ENCODE peak calls at places on chromosome 21, in six cellular contexts. One of them, this sample, is unnamed.

GRCh38 chr21:16418211-16418610 is 688.4 kb downstream of the USP25 start:
- DNase-seq in T-cell: no peak
- DNase-seq in stimulated activated CD4-positive, alpha-beta T cell treated with anti-CD3 and anti-CD28 coated beads, Interleukin-2, amount 100 ng/mL, for 48 hours: no peak
- DNase-seq in mesothelial cell of epicardium: no peak
- DNase-seq in bronchial epithelial cell: peak; percentile 7
- DNase-seq in Kasumi-1: no peak
- DNase-seq in this sample: no peak

GRCh38 chr21:31798842-31799691 is 67.1 kb upstream of the SCAF4 start:
- DNase-seq in T-cell: no peak
- DNase-seq in stimulated activated CD4-positive, alpha-beta T cell treated with anti-CD3 and anti-CD28 coated beads, Interleukin-2, amount 100 ng/mL, for 48 hours: no peak
- DNase-seq in mesothelial cell of epicardium: no peak
- DNase-seq in bronchial epithelial cell: peak; percentile 86
- DNase-seq in Kasumi-1: no peak
- DNase-seq in this sample: no peak

GRCh38 chr21:42389449-42389835 is 6.4 kb downstream of the TMPRSS3 start:
- DNase-seq in T-cell: no peak
- DNase-seq in stimulated activated CD4-positive, alpha-beta T cell treated with anti-CD3 and anti-CD28 coated beads, Interleukin-2, amount 100 ng/mL, for 48 hours: no peak
- DNase-seq in mesothelial cell of epicardium: no peak
- DNase-seq in bronchial epithelial cell: no peak
- DNase-seq in Kasumi-1: no peak
- DNase-seq in this sample: no peak

GRCh38 chr21:42161401-42161956 is 57.5 kb upstream of the ABCG1 start:
- DNase-seq in T-cell: no peak
- DNase-seq in stimulated activated CD4-positive, alpha-beta T cell treated with anti-CD3 and anti-CD28 coated beads, Interleukin-2, amount 100 ng/mL, for 48 hours: no peak
- DNase-seq in mesothelial cell of epicardium: no peak
- DNase-seq in bronchial epithelial cell: no peak
- DNase-seq in Kasumi-1: no peak
- DNase-seq in this sample: no peak

GRCh38 chr21:36211660-36212512 is 55.3 kb downstream of the DOP1B start:
- DNase-seq in T-cell: no peak
- DNase-seq in stimulated activated CD4-positive, alpha-beta T cell treated with anti-CD3 and anti-CD28 coated beads, Interleukin-2, amount 100 ng/mL, for 48 hours: no peak
- DNase-seq in mesothelial cell of epicardium: no peak
- DNase-seq in bronchial epithelial cell: peak; percentile 83
- DNase-seq in Kasumi-1: no peak
- DNase-seq in this sample: no peak

GRCh38 chr21:16113052-16113715 is 383.4 kb downstream of the USP25 start:
- DNase-seq in T-cell: no peak
- DNase-seq in stimulated activated CD4-positive, alpha-beta T cell treated with anti-CD3 and anti-CD28 coated beads, Interleukin-2, amount 100 ng/mL, for 48 hours: no peak
- DNase-seq in mesothelial cell of epicardium: no peak
- DNase-seq in bronchial epithelial cell: peak; percentile 70
- DNase-seq in Kasumi-1: no peak
- DNase-seq in this sample: no peak

GRCh38 chr21:45364464-45365185 is 40.3 kb upstream of the COL18A1 start:
- DNase-seq in T-cell: no peak
- DNase-seq in stimulated activated CD4-positive, alpha-beta T cell treated with anti-CD3 and anti-CD28 coated beads, Interleukin-2, amount 100 ng/mL, for 48 hours: no peak
- DNase-seq in mesothelial cell of epicardium: no peak
- DNase-seq in bronchial epithelial cell: no peak
- DNase-seq in Kasumi-1: no peak
- DNase-seq in this sample: no peak

GRCh38 chr21:45592208-45592619 is 50.0 kb upstream of the SLC19A1 start:
- DNase-seq in T-cell: peak; percentile 90
- DNase-seq in stimulated activated CD4-positive, alpha-beta T cell treated with anti-CD3 and anti-CD28 coated beads, Interleukin-2, amount 100 ng/mL, for 48 hours: peak; percentile 58
- DNase-seq in mesothelial cell of epicardium: no peak
- DNase-seq in bronchial epithelial cell: peak; percentile 4
- DNase-seq in Kasumi-1: no peak
- DNase-seq in this sample: no peak

GRCh38 chr21:42680429-42680828 is 27.0 kb downstream of the PDE9A start:
- DNase-seq in T-cell: no peak
- DNase-seq in stimulated activated CD4-positive, alpha-beta T cell treated with anti-CD3 and anti-CD28 coated beads, Interleukin-2, amount 100 ng/mL, for 48 hours: no peak
- DNase-seq in mesothelial cell of epicardium: no peak
- DNase-seq in bronchial epithelial cell: no peak
- DNase-seq in Kasumi-1: no peak
- DNase-seq in this sample: no peak

GRCh38 chr21:44914176-44914874 is 6.4 kb downstream of the ITGB2 start:
- DNase-seq in T-cell: peak; percentile 54
- DNase-seq in stimulated activated CD4-positive, alpha-beta T cell treated with anti-CD3 and anti-CD28 coated beads, Interleukin-2, amount 100 ng/mL, for 48 hours: no peak
- DNase-seq in mesothelial cell of epicardium: no peak
- DNase-seq in bronchial epithelial cell: no peak
- DNase-seq in Kasumi-1: peak; percentile 36
- DNase-seq in this sample: no peak

GRCh38 chr21:20617130-20617529 is 381.1 kb upstream of the NCAM2 start:
- DNase-seq in T-cell: no peak
- DNase-seq in stimulated activated CD4-positive, alpha-beta T cell treated with anti-CD3 and anti-CD28 coated beads, Interleukin-2, amount 100 ng/mL, for 48 hours: no peak
- DNase-seq in mesothelial cell of epicardium: no peak
- DNase-seq in bronchial epithelial cell: no peak
- DNase-seq in Kasumi-1: no peak
- DNase-seq in this sample: peak; percentile 45

GRCh38 chr21:37658994-37659458 is 257.2 kb downstream of the KCNJ6 start:
- DNase-seq in T-cell: no peak
- DNase-seq in stimulated activated CD4-positive, alpha-beta T cell treated with anti-CD3 and anti-CD28 coated beads, Interleukin-2, amount 100 ng/mL, for 48 hours: no peak
- DNase-seq in mesothelial cell of epicardium: no peak
- DNase-seq in bronchial epithelial cell: peak; percentile 95
- DNase-seq in Kasumi-1: no peak
- DNase-seq in this sample: no peak

GRCh38 chr21:41761211-41762181 is 5.4 kb downstream of the RIPK4 start:
- DNase-seq in T-cell: no peak
- DNase-seq in stimulated activated CD4-positive, alpha-beta T cell treated with anti-CD3 and anti-CD28 coated beads, Interleukin-2, amount 100 ng/mL, for 48 hours: no peak
- DNase-seq in mesothelial cell of epicardium: no peak
- DNase-seq in bronchial epithelial cell: peak; percentile 63
- DNase-seq in Kasumi-1: peak; percentile 60
- DNase-seq in this sample: no peak

GRCh38 chr21:26445440-26445839 is 127.6 kb downstream of the CYYR1 start:
- DNase-seq in T-cell: no peak
- DNase-seq in stimulated activated CD4-positive, alpha-beta T cell treated with anti-CD3 and anti-CD28 coated beads, Interleukin-2, amount 100 ng/mL, for 48 hours: no peak
- DNase-seq in mesothelial cell of epicardium: no peak
- DNase-seq in bronchial epithelial cell: no peak
- DNase-seq in Kasumi-1: no peak
- DNase-seq in this sample: no peak

GRCh38 chr21:37555672-37556261 is 189.2 kb downstream of the DYRK1A start:
- DNase-seq in T-cell: no peak
- DNase-seq in stimulated activated CD4-positive, alpha-beta T cell treated with anti-CD3 and anti-CD28 coated beads, Interleukin-2, amount 100 ng/mL, for 48 hours: no peak
- DNase-seq in mesothelial cell of epicardium: no peak
- DNase-seq in bronchial epithelial cell: no peak
- DNase-seq in Kasumi-1: no peak
- DNase-seq in this sample: no peak

GRCh38 chr21:44317871-44318270 is 18.0 kb downstream of the PFKL start:
- DNase-seq in T-cell: no peak
- DNase-seq in stimulated activated CD4-positive, alpha-beta T cell treated with anti-CD3 and anti-CD28 coated beads, Interleukin-2, amount 100 ng/mL, for 48 hours: no peak
- DNase-seq in mesothelial cell of epicardium: no peak
- DNase-seq in bronchial epithelial cell: no peak
- DNase-seq in Kasumi-1: no peak
- DNase-seq in this sample: no peak

GRCh38 chr21:38985423-38986378 is 180.0 kb downstream of the ETS2 start:
- DNase-seq in T-cell: peak; percentile 10
- DNase-seq in stimulated activated CD4-positive, alpha-beta T cell treated with anti-CD3 and anti-CD28 coated beads, Interleukin-2, amount 100 ng/mL, for 48 hours: peak; percentile 50
- DNase-seq in mesothelial cell of epicardium: peak; percentile 31
- DNase-seq in bronchial epithelial cell: peak; percentile 83
- DNase-seq in Kasumi-1: peak; percentile 91
- DNase-seq in this sample: no peak

GRCh38 chr21:34204481-34205439 is 131.4 kb downstream of the MRPS6 start:
- DNase-seq in T-cell: no peak
- DNase-seq in stimulated activated CD4-positive, alpha-beta T cell treated with anti-CD3 and anti-CD28 coated beads, Interleukin-2, amount 100 ng/mL, for 48 hours: no peak
- DNase-seq in mesothelial cell of epicardium: no peak
- DNase-seq in bronchial epithelial cell: peak; percentile 8
- DNase-seq in Kasumi-1: no peak
- DNase-seq in this sample: no peak

GRCh38 chr21:45152265-45152746 is 77.9 kb downstream of the ADARB1 start:
- DNase-seq in T-cell: peak; percentile 75
- DNase-seq in stimulated activated CD4-positive, alpha-beta T cell treated with anti-CD3 and anti-CD28 coated beads, Interleukin-2, amount 100 ng/mL, for 48 hours: peak; percentile 44
- DNase-seq in mesothelial cell of epicardium: no peak
- DNase-seq in bronchial epithelial cell: no peak
- DNase-seq in Kasumi-1: peak; percentile 91
- DNase-seq in this sample: no peak

GRCh38 chr21:32366191-32366590 is 26.6 kb downstream of the URB1 start:
- DNase-seq in T-cell: no peak
- DNase-seq in stimulated activated CD4-positive, alpha-beta T cell treated with anti-CD3 and anti-CD28 coated beads, Interleukin-2, amount 100 ng/mL, for 48 hours: no peak
- DNase-seq in mesothelial cell of epicardium: no peak
- DNase-seq in bronchial epithelial cell: no peak
- DNase-seq in Kasumi-1: no peak
- DNase-seq in this sample: no peak

GRCh38 chr21:34850166-34850695 is 181.4 kb downstream of the CLIC6 start:
- DNase-seq in T-cell: no peak
- DNase-seq in stimulated activated CD4-positive, alpha-beta T cell treated with anti-CD3 and anti-CD28 coated beads, Interleukin-2, amount 100 ng/mL, for 48 hours: no peak
- DNase-seq in mesothelial cell of epicardium: no peak
- DNase-seq in bronchial epithelial cell: no peak
- DNase-seq in Kasumi-1: no peak
- DNase-seq in this sample: no peak